ENCODE peak calls at places on chromosomes 13 and 19, in ten cellular contexts. R is sigmoid colon; W is HFF-Myc; H is RWPE1; U is GM10248; C is Peyer's patch; Q is Panc1; L is CD8-positive, alpha-beta T cell; M is nephron progenitor cell; G is choroid plexus epithelial cell. E is an unnamed sample.

GRCh38 chr13:50511877-50512332 is 331.6 kb downstream of the DLEU7 start:
- DNase-seq in H (no peak), R (no peak), C (no peak), M (no peak), Q (no peak), L (no peak), G (no peak), W (no peak), U (peak; percentile 19), E (no peak)

GRCh38 chr13:26327905-26328304 is 74.0 kb downstream of the CDK8 start:
- DNase-seq in M (no peak), G (peak; percentile 47), C (no peak), H (no peak), U (no peak), Q (no peak), R (no peak), L (no peak), W (no peak), E (no peak)

GRCh38 chr13:58935689-58936088 is 1228.0 kb downstream of the DIAPH3 start:
- DNase-seq in C (no peak), U (no peak), L (no peak), M (no peak), R (no peak), H (no peak), Q (no peak), W (no peak), G (no peak), E (no peak)

GRCh38 chr19:39413269-39413902 is 917 bp downstream of the PLEKHG2 start:
- DNase-seq in M (peak; percentile 86), Q (no peak), G (peak; percentile 50), W (no peak), U (no peak), R (peak; percentile 91), H (no peak), L (no peak), C (peak; percentile 49), E (peak; percentile 72)

GRCh38 chr19:4380254-4380727 is 20.1 kb downstream of the SH3GL1 start:
- DNase-seq in L (peak; percentile 78), W (no peak), C (peak; percentile 87), M (no peak), U (peak; percentile 56), R (peak; percentile 73), G (no peak), Q (no peak), H (no peak), E (no peak)

GRCh38 chr13:48644951-48645350 is 8.8 kb upstream of the CYSLTR2 start:
- DNase-seq in Q (no peak), W (no peak), C (no peak), G (no peak), R (no peak), H (no peak), M (no peak), L (no peak), U (no peak), E (no peak)

GRCh38 chr19:50413096-50413495 is 5.6 kb upstream of the SPIB start:
- DNase-seq in M (no peak), Q (no peak), L (no peak), C (no peak), U (no peak), R (no peak), G (no peak), H (no peak), W (no peak), E (no peak)

GRCh38 chr19:39246951-39247669 is 1.5 kb downstream of the IFNL4 start:
- DNase-seq in U (no peak), M (peak; percentile 62), G (peak; percentile 18), L (peak; percentile 57), H (no peak), C (peak; percentile 32), W (no peak), Q (no peak), R (no peak), E (no peak)

GRCh38 chr19:55467236-55468053 is 2.9 kb upstream of the C19orf85 start:
- DNase-seq in W (no peak), H (peak; percentile 61), R (peak; percentile 84), M (peak; percentile 83), U (peak; percentile 85), Q (no peak), L (peak; percentile 83), C (peak; percentile 59), G (peak; percentile 82), E (peak; percentile 82)

GRCh38 chr13:113758651-113759524 is at the start of gene TMEM255B:
- DNase-seq in W (no peak), U (peak; percentile 92), G (peak; percentile 56), H (peak; percentile 95), R (peak; percentile 91), L (peak; percentile 82), M (peak; percentile 90), C (peak; percentile 73), Q (no peak), E (peak; percentile 70)
- TF ChIP-seq CTCF in W (no peak), U (no peak), G (no peak), H (peak; percentile 37), R (no peak), L (peak; percentile 50), M (no peak), C (peak; percentile 44), Q (no peak), E (no peak)

GRCh38 chr13:114151031-114151430 is 18.6 kb upstream of the RASA3 start:
- DNase-seq in R (no peak), C (no peak), G (no peak), M (no peak), Q (no peak), L (no peak), W (no peak), H (no peak), U (no peak), E (no peak)

GRCh38 chr13:114152831-114153371 is 20.5 kb upstream of the RASA3 start:
- DNase-seq in Q (no peak), G (peak; percentile 69), H (no peak), L (no peak), W (no peak), R (no peak), C (no peak), U (no peak), M (no peak), E (peak; percentile 75)

GRCh38 chr13:114152285-114152645 is 19.8 kb upstream of the RASA3 start:
- DNase-seq in W (no peak), G (no peak), H (no peak), L (no peak), Q (no peak), R (no peak), M (no peak), C (no peak), U (no peak), E (no peak)

GRCh38 chr13:114149774-114150740 is 17.6 kb upstream of the RASA3 start:
- DNase-seq in M (no peak), R (no peak), H (no peak), W (no peak), L (no peak), Q (no peak), G (no peak), U (no peak), C (no peak), E (no peak)

GRCh38 chr13:114151565-114152284 is 19.3 kb upstream of the RASA3 start:
- DNase-seq in H (peak; percentile 84), M (no peak), Q (no peak), G (no peak), R (no peak), W (no peak), C (peak; percentile 21), U (no peak), L (peak; percentile 76), E (no peak)
- TF ChIP-seq CTCF in H (no peak), M (no peak), Q (no peak), G (no peak), R (no peak), W (no peak), C (peak; percentile 57), U (no peak), L (no peak), E (no peak)

DNA sequence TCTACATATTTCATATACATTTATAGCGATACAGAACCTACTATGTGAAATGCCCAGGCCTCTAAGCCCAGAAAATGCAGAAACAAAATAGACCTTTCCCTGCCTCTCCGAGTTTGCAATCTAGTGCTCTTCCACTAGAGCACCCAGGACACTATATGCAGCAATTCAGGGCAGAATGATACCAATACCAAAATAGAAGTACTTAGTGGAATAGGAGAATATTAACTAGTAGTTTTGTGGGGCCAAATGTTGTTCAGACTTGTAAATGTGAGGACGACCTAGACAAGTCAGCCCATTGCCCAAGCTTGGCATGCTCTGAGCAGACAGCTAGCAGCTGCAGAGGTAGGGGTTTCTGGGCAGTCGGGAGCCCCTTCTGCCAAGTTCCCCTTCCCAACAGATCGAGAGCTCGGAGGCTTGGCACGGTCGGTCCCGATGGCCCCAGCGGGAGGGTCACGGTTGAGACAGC is 35.8 kb upstream of the FLT1 start:
- DNase-seq in C (no peak), M (no peak), G (peak; percentile 62), L (no peak), H (no peak), W (no peak), U (no peak), R (no peak), Q (no peak), E (peak; percentile 50)
- TF ChIP-seq CTCF in C (no peak), M (no peak), G (peak; percentile 46), L (no peak), H (no peak), W (peak; percentile 23), U (no peak), R (no peak), Q (no peak), E (peak; percentile 29)

GRCh38 chr19:6767357-6768235 is at the start of gene SH2D3A:
- DNase-seq in Q (no peak), G (peak; percentile 44), W (no peak), L (peak; percentile 97), H (peak; percentile 97), M (peak; percentile 76), U (peak; percentile 95), C (peak; percentile 97), R (peak; percentile 70), E (peak; percentile 53)

GRCh38 chr19:6768236-6768785 is 1.1 kb upstream of the SH2D3A start:
- DNase-seq in H (no peak), U (no peak), L (no peak), C (peak; percentile 25), R (no peak), M (no peak), Q (no peak), G (no peak), W (no peak), E (no peak)

GRCh38 chr19:6766357-6767080 is 716 bp downstream of the SH2D3A start:
- DNase-seq in C (no peak), H (no peak), R (no peak), Q (no peak), L (no peak), M (no peak), W (no peak), U (no peak), G (no peak), E (no peak)

GRCh38 chr19:6767081-6767356 is 216 bp downstream of the SH2D3A start:
- DNase-seq in L (no peak), U (no peak), G (no peak), R (no peak), W (no peak), H (peak; percentile 58), M (no peak), Q (no peak), C (no peak), E (no peak)

DNA sequence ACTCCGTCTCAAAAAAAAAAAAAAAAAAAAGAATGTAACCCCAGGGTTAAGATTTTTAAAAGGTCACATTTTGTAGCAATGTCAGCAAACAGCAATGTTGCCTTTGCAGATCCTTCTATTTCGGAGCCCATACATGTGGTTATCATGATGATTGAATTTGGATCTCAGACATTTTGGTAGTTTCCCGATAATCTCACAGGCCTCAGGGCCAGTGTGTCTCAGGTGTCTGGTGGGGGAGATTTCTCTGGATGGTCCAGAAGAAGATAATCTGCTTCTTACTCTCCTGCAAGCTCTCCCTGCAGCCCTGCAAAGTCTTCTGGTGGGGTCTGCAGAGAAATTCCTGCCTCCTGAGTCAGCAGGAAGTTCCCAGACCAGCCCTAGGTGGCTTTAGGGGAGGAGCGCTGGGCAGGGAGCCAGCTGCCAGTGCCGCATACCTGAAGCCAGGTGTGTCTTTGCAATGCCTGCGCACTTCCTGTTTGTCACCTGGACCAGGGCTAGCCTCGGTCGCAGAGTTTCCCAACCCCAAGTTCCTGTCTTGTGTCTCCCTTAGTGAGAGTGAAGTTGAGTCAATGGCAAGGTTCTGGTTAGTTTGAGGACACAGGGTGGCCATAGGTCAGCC is 1.4 kb downstream of the SH2D3A start:
- DNase-seq in H (peak; percentile 92), C (peak; percentile 37), L (no peak), Q (no peak), R (no peak), W (no peak), G (no peak), U (no peak), M (no peak), E (no peak)
- TF ChIP-seq CTCF in H (no peak), C (peak; percentile 11), L (no peak), Q (no peak), R (no peak), W (no peak), G (no peak), U (no peak), M (no peak), E (no peak)

E was measured in fibroblast of pulmonary artery.